ENCODE peak calls at places on chromosomes 11 and 22, in ten cellular contexts. O, Q, M, F, I, P, U, E, T and G are unnamed samples.

GRCh38 chr11:31995031-31995430 is 95.8 kb upstream of the RCN1 start:
- DNase-seq in O (no peak), Q (no peak), M (no peak), F (no peak), I (no peak), P (no peak), U (no peak), E (no peak), T (no peak), G (no peak)

GRCh38 chr11:50032574-50032973 is at the start of gene OR4C45:
- DNase-seq in O (no peak), Q (no peak), M (no peak), F (no peak), I (no peak), P (no peak), U (no peak), E (no peak), T (no peak), G (no peak)

GRCh38 chr11:102415252-102415916 is 37.2 kb downstream of the TMEM123 start:
- DNase-seq in O (no peak), Q (no peak), M (no peak), F (no peak), I (no peak), P (no peak), U (no peak), E (no peak), T (no peak), G (no peak)

GRCh38 chr22:17969732-17970131 is 54.6 kb downstream of the MICAL3 start:
- DNase-seq in O (peak; percentile 31), Q (no peak), M (no peak), F (peak; percentile 99), I (peak; percentile 86), P (no peak), U (no peak), E (peak; percentile 89), T (peak; percentile 91), G (peak; percentile 96)

GRCh38 chr11:64898076-64898445 is 18.9 kb downstream of the ATG2A start:
- DNase-seq in O (no peak), Q (no peak), M (no peak), F (no peak), I (no peak), P (no peak), U (no peak), E (no peak), T (no peak), G (no peak)

GRCh38 chr11:83292709-83293435 is 6.7 kb upstream of the CCDC90B start:
- DNase-seq in O (no peak), Q (peak; percentile 35), M (no peak), F (peak; percentile 73), I (peak; percentile 84), P (peak; percentile 71), U (no peak), E (peak; percentile 67), T (peak; percentile 67), G (peak; percentile 78)

GRCh38 chr11:86041975-86042378 is 26.9 kb downstream of the PICALM start:
- DNase-seq in O (no peak), Q (peak; percentile 75), M (no peak), F (peak; percentile 94), I (peak; percentile 97), P (peak; percentile 89), U (peak; percentile 74), E (peak; percentile 85), T (peak; percentile 92), G (peak; percentile 92)

GRCh38 chr11:62577046-62577708 is 3.5 kb upstream of the EEF1G start:
- DNase-seq in O (no peak), Q (no peak), M (no peak), F (peak; percentile 26), I (no peak), P (no peak), U (peak; percentile 56), E (no peak), T (no peak), G (peak; percentile 80)

GRCh38 chr22:47011131-47011854 is 248.8 kb downstream of the TBC1D22A start:
- DNase-seq in O (no peak), Q (no peak), M (no peak), F (no peak), I (no peak), P (no peak), U (no peak), E (no peak), T (no peak), G (no peak)

GRCh38 chr22:47014946-47015345 is 252.5 kb downstream of the TBC1D22A start:
- DNase-seq in O (no peak), Q (no peak), M (no peak), F (no peak), I (no peak), P (no peak), U (no peak), E (no peak), T (no peak), G (no peak)

GRCh38 chr22:47014636-47014930 is 252.1 kb downstream of the TBC1D22A start:
- DNase-seq in O (no peak), Q (no peak), M (no peak), F (no peak), I (no peak), P (no peak), U (no peak), E (no peak), T (no peak), G (no peak)

GRCh38 chr22:47013861-47014635 is 251.6 kb downstream of the TBC1D22A start:
- DNase-seq in O (no peak), Q (no peak), M (no peak), F (no peak), I (no peak), P (no peak), U (no peak), E (no peak), T (no peak), G (no peak)

GRCh38 chr22:47012589-47013365 is 250.3 kb downstream of the TBC1D22A start:
- DNase-seq in O (no peak), Q (peak; percentile 5), M (no peak), F (peak; percentile 77), I (no peak), P (no peak), U (no peak), E (no peak), T (peak; percentile 57), G (no peak)
- TF ChIP-seq CTCF in O (no peak), Q (no peak), M (no peak), F (peak; percentile 3), I (no peak), P (no peak), U (no peak), E (no peak), T (peak; percentile 18), G (peak; percentile 2)

GRCh38 chr11:21429401-21429800 is 760.0 kb downstream of the NELL1 start:
- DNase-seq in O (no peak), Q (no peak), M (no peak), F (no peak), I (no peak), P (no peak), U (no peak), E (no peak), T (no peak), G (no peak)

GRCh38 chr11:21427750-21428149 is 758.4 kb downstream of the NELL1 start:
- DNase-seq in O (no peak), Q (no peak), M (no peak), F (no peak), I (no peak), P (no peak), U (no peak), E (no peak), T (no peak), G (no peak)

GRCh38 chr11:21430532-21430931 is 761.1 kb downstream of the NELL1 start:
- DNase-seq in O (no peak), Q (no peak), M (no peak), F (no peak), I (no peak), P (no peak), U (no peak), E (no peak), T (no peak), G (no peak)

GRCh38 chr11:21421930-21422329 is 752.5 kb downstream of the NELL1 start:
- DNase-seq in O (no peak), Q (no peak), M (no peak), F (no peak), I (no peak), P (no peak), U (no peak), E (no peak), T (no peak), G (no peak)

GRCh38 chr11:21426931-21427330 is 757.5 kb downstream of the NELL1 start:
- DNase-seq in O (no peak), Q (no peak), M (no peak), F (no peak), I (no peak), P (no peak), U (no peak), E (no peak), T (no peak), G (no peak)
- TF ChIP-seq CTCF in O (no peak), Q (no peak), M (no peak), F (no peak), I (no peak), P (no peak), U (no peak), E (no peak), T (no peak), G (no peak)

DNA sequence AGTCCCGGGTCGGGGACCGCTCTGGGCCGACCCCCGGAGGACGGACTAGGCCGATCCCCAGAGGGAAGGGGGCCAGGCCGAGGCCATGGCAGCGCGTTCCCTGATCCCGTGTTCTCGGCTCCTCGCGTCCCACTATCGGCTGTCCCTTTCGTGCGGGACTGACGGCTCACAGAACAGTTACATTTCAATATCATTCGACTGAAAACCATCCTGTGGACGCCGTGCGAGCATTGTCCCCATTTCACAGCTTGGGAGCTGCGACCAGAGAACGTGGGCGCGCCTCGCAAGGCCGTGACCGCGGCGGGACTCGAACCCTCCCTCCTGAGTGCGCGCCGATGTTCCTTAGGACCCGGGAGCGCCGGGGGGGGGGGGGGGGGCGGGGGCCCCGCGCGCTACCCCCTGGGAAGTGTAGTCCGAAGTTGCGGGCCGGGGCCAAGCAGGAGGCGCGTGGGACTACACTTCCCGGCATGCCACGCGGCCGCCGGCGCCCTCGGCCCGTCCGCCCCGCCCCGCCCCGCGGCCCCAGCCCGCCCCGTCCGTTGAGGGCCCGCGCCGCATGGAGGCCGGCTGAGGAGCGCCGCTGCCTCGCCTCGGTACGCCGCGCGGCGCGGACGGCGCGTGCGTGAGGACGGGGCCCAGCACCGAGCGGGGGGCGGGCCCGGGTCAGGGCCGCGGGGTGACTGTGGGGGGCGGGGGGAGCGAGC is at the start of gene TRABD:
- DNase-seq in O (peak; percentile 92), Q (peak; percentile 83), M (peak; percentile 91), F (peak; percentile 82), I (peak; percentile 82), P (peak; percentile 90), U (peak; percentile 84), E (peak; percentile 84), T (peak; percentile 89), G (peak; percentile 78)
- TF ChIP-seq CTCF in O (no peak), Q (no peak), M (no peak), F (no peak), I (no peak), P (no peak), U (no peak), E (no peak), T (no peak), G (no peak)

DNA sequence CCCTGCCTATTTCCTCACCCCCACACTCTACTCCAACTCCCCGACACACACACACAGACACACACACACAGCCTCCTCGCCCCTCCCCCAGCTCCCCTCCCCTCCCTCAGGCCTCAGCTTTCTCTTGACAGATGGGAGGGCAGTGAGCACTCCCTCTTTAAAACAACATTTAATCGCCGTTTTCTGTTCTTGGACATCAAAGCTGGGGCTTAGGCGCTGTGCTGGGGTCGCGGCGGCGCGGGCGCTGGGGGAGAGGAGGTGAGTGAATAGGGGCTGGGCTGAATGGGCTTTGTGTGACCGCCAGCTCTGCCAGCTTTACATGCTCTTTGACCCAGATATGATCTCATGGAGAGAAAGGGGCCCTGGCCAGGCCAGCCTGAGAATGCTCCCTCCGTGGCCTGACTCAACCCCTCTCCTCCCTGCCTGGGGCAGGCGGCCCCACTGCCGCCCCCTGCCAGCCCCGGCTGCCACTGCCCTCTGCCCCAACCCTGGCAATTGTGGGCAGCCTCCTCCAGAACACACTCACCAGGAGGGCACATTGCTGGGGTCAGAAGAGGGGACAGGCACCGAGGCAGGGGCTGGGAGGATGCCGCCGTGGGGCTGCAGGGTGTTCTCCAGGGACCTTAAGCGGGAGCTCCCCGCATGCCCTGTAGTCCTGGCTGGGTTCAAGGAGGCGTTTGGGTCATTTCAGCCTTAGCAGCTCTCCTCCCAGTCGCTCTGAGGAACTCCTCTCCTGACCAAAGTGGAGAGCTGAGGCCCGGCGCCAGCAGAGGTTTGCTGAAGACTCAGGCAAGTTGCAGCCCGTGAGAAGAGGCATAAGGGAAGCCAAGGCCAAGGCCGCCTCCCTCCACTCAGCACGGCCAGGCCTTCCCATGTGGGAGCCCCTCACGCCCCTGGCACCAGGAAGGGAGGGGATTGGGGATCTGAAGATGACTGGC is 38.3 kb upstream of the NNMT start:
- DNase-seq in O (peak; percentile 69), Q (peak; percentile 21), M (peak; percentile 66), F (no peak), I (no peak), P (peak; percentile 30), U (no peak), E (no peak), T (peak; percentile 25), G (peak; percentile 84)
- TF ChIP-seq CTCF in O (peak; percentile 30), Q (no peak), M (no peak), F (no peak), I (peak; percentile 29), P (no peak), U (no peak), E (no peak), T (peak; percentile 56), G (peak; percentile 43)